ENCODE peak calls at places on chromosome 4, in seven cellular contexts. E, W, D, C, B, A and K are unnamed samples.

GRCh38 chr4:129901205-129901604 is 805.3 kb downstream of the C4orf33 start:
- DNase-seq in E (no peak), W (no peak), D (no peak), C (no peak), B (no peak), A (no peak), K (no peak)

GRCh38 chr4:46656071-46656470 is 253.0 kb downstream of the COX7B2 start:
- DNase-seq in E (no peak), W (no peak), D (no peak), C (no peak), B (no peak), A (peak; percentile 41), K (no peak)

GRCh38 chr4:163790231-163790630 is 295.7 kb downstream of the TMA16 start:
- DNase-seq in E (no peak), W (no peak), D (no peak), C (no peak), B (no peak), A (no peak), K (no peak)

GRCh38 chr4:100898844-100899243 is 381.0 kb upstream of the EMCN start:
- DNase-seq in E (no peak), W (no peak), D (no peak), C (no peak), B (no peak), A (no peak), K (no peak)

GRCh38 chr4:110621839-110622751 is 782 bp downstream of the PITX2 start:
- DNase-seq in E (no peak), W (no peak), D (no peak), C (no peak), B (peak; percentile 89), A (no peak), K (no peak)

GRCh38 chr4:81639248-81639647 is 167.5 kb upstream of the RASGEF1B start:
- DNase-seq in E (no peak), W (no peak), D (no peak), C (no peak), B (no peak), A (no peak), K (no peak)

GRCh38 chr4:150828159-150828558 is 186.9 kb downstream of the LRBA start:
- DNase-seq in E (no peak), W (no peak), D (no peak), C (no peak), B (no peak), A (no peak), K (no peak)

GRCh38 chr4:128847074-128847724 is 37.7 kb downstream of the JADE1 start:
- DNase-seq in E (no peak), W (no peak), D (no peak), C (no peak), B (peak; percentile 35), A (no peak), K (no peak)

GRCh38 chr4:142404191-142404611 is 441.9 kb downstream of the INPP4B start:
- DNase-seq in E (no peak), W (no peak), D (peak; percentile 81), C (no peak), B (no peak), A (no peak), K (no peak)

GRCh38 chr4:41360214-41360910 is 103.6 kb downstream of the UCHL1 start:
- DNase-seq in E (no peak), W (peak; percentile 85), D (peak; percentile 24), C (no peak), B (peak; percentile 84), A (peak; percentile 82), K (no peak)

GRCh38 chr4:138797646-138798045 is 217.9 kb upstream of the NOCT start:
- DNase-seq in E (no peak), W (no peak), D (no peak), C (no peak), B (no peak), A (no peak), K (no peak)

GRCh38 chr4:186192068-186192751 is 843 bp downstream of the CYP4V2 start:
- DNase-seq in E (no peak), W (peak; percentile 59), D (peak; percentile 50), C (no peak), B (peak; percentile 80), A (peak; percentile 37), K (no peak)

DNA sequence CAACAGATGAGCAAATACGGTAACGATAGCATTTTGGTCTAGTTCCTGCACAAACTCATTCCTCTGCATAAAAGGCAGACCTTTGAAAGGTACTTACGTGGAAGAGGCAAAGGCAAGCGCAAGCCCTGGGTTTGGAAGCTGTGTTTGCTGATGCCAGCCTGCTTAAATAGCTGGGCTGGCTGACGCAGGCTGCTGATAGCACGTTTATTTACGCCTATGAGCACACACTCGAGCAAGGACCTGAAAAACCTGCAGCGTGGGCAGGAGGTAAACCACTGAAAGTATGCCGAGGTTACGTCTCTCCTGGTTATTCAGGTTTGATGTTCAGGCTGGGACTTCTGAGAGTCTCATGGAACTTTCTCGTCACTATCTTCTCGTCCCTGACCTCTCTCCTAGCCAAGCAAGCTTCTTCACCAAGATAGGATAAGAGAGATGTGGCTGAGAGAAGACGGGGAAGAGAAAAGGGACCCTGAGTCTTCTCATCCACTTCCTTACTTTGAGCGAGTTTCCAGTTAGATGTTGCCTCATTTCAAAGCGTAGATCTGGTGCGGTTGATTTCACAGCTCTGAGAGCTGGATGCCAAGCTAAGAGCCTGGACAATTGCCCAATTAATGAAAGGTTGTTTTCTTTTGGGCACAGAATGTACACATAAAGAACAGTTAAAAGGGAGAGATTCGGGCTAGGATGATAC is at the start of gene HOPX:
- DNase-seq in E (no peak), W (peak; percentile 41), D (peak; percentile 72), C (no peak), B (peak; percentile 55), A (peak; percentile 69), K (peak; percentile 19)
- H3K4me3 ChIP-seq in E (peak within 1 kb of the TSS; percentile 38), W (no peak within 1 kb of the TSS), D (no peak within 1 kb of the TSS), C (no peak within 1 kb of the TSS), B (no peak within 1 kb of the TSS), A (no peak within 1 kb of the TSS), K (no peak within 1 kb of the TSS)

GRCh38 chr4:83490876-83491450 is 6.1 kb upstream of the ABRAXAS1 start:
- DNase-seq in E (no peak), W (peak; percentile 48), D (no peak), C (no peak), B (no peak), A (peak; percentile 38), K (no peak)

GRCh38 chr4:83484500-83485431 is at the start of gene ABRAXAS1:
- DNase-seq in E (peak; percentile 95), W (peak; percentile 98), D (peak; percentile 94), C (peak; percentile 75), B (peak; percentile 98), A (peak; percentile 98), K (peak; percentile 56)

GRCh38 chr4:83486457-83487129 is 1.7 kb upstream of the ABRAXAS1 start:
- DNase-seq in E (no peak), W (no peak), D (no peak), C (no peak), B (no peak), A (no peak), K (no peak)

GRCh38 chr4:83489711-83490326 is 4.9 kb upstream of the ABRAXAS1 start:
- DNase-seq in E (no peak), W (no peak), D (no peak), C (no peak), B (peak; percentile 53), A (no peak), K (no peak)
- TF ChIP-seq CTCF in E (no peak), W (no peak), D (no peak), C (no peak), B (peak; percentile 53), A (no peak), K (no peak)

DNA sequence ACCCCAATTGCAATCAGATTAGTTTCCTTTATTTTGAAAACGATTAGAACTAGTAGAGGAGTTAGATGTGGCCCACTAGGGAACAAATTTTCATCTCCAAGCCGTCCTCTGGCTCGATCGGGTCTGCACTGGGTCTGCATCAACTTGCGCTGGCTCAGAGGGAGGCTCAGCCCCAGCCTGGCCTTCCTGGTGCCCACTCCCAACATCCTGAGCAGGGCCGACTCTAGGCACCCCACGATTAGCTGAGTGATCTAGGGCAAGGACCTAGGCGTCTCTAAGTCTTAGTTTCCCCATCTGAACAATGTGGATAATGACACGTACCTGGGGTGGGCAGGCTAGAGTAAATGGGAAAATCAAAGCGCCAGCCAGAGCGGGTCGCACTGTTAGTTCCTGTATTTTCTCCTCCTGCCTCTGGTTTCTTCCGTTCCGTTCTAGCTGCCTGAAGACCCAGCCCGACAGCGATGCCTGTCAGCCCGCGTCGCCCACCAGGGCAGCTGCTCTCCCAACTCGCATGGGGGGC is 7.7 kb upstream of the HAND2 start:
- DNase-seq in E (no peak), W (no peak), D (no peak), C (no peak), B (peak; percentile 47), A (no peak), K (no peak)
- H3K27me3 ChIP-seq in E (peaks cover 100% of the 10 kb centered on the region), W (peaks cover 70% of the 10 kb centered on the region), D (peaks cover 53% of the 10 kb centered on the region), C (peaks cover 80% of the 10 kb centered on the region), B (peaks cover 100% of the 10 kb centered on the region), A (peaks cover 77% of the 10 kb centered on the region), K (peaks cover 66% of the 10 kb centered on the region)

GRCh38 chr4:127307996-127308395 is 324.8 kb upstream of the INTU start:
- DNase-seq in E (no peak), W (no peak), D (peak; percentile 31), C (no peak), B (no peak), A (no peak), K (no peak)

GRCh38 chr4:127309360-127310095 is 323.2 kb upstream of the INTU start:
- DNase-seq in E (no peak), W (no peak), D (peak; percentile 37), C (no peak), B (no peak), A (no peak), K (no peak)

GRCh38 chr4:127311924-127312323 is 320.8 kb upstream of the INTU start:
- DNase-seq in E (no peak), W (no peak), D (no peak), C (no peak), B (no peak), A (no peak), K (no peak)

GRCh38 chr4:127311371-127311770 is 321.4 kb upstream of the INTU start:
- DNase-seq in E (no peak), W (no peak), D (no peak), C (no peak), B (no peak), A (no peak), K (no peak)

DNA sequence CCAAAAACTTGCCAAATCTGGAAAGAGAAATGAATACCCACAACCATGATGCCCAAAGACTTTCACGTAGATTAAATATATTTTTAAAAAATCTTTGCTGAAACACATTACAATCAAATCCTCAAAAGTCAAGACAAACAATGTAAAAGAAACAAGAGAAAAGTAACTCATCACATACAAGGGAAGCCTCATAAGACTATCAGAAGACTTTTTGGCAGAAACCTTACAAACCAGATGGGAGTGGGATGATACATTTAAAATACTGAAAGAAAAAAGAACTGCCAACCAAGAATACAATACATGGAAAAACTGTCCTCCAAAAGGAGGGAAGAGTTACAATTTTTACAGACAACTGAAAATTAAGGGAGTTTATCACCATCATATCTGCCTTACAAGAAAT is 319.0 kb upstream of the INTU start:
- DNase-seq in E (no peak), W (no peak), D (no peak), C (no peak), B (no peak), A (no peak), K (no peak)
- H3K4me3 ChIP-seq in E (no peak overlapping the region), W (no peak overlapping the region), D (no peak overlapping the region), C (no peak overlapping the region), B (no peak overlapping the region), A (no peak overlapping the region), K (no peak overlapping the region)

GRCh38 chr4:6548882-6549230 is 26.1 kb upstream of the MAN2B2 start:
- DNase-seq in E (no peak), W (no peak), D (no peak), C (no peak), B (no peak), A (no peak), K (no peak)
- TF ChIP-seq CTCF in E (no peak), W (no peak), D (no peak), C (no peak), B (no peak), A (no peak), K (no peak)